ENCODE peak calls at places on chromosome 19, in five cellular contexts. O is heart left ventricle, X is suprapubic skin, K is lower leg skin, M is activated B cell treated with CpG ODN at 0.5 μM for 24 hours. U is an unnamed sample.
A peak's percentile ranks its signal among the peaks of the same experiment; 100 is the strongest.

GRCh38 chr19:45362291-45362690 is 8.1 kb downstream of the ERCC2 start:
- DNase-seq in K (no peak), O (no peak), M (no peak), X (no peak), U (no peak)

GRCh38 chr19:17718467-17718987 is 753 bp upstream of the MAP1S start:
- DNase-seq in O (no peak), K (no peak), M (no peak), X (no peak), U (no peak)

GRCh38 chr19:6740589-6741348 is 1.3 kb downstream of the TRIP10 start:
- DNase-seq in X (no peak), K (peak; percentile 46), M (peak; percentile 56), O (peak; percentile 81), U (no peak)

GRCh38 chr19:6378036-6378435 is 2.3 kb upstream of the PSPN start:
- DNase-seq in X (no peak), K (no peak), O (no peak), M (no peak), U (no peak)

GRCh38 chr19:55117063-55117635 is 288 bp downstream of the PPP1R12C start:
- DNase-seq in K (no peak), M (peak; percentile 32), O (peak; percentile 46), X (no peak), U (no peak)

GRCh38 chr19:29941828-29942403 is at the start of gene URI1:
- DNase-seq in K (peak; percentile 85), M (peak; percentile 99), X (peak; percentile 91), O (peak; percentile 90), U (peak; percentile 77)

GRCh38 chr19:7870571-7871279 is 3.5 kb downstream of the PRR36 start:
- DNase-seq in K (peak; percentile 55), M (no peak), O (peak; percentile 48), X (no peak), U (no peak)

GRCh38 chr19:41426952-41427646 is at the start of gene B3GNT8:
- DNase-seq in K (peak; percentile 79), M (no peak), O (peak; percentile 92), X (peak; percentile 92), U (peak; percentile 73)

GRCh38 chr19:42114412-42114811 is 17.8 kb downstream of the POU2F2 start:
- DNase-seq in K (no peak), M (peak; percentile 64), O (no peak), X (no peak), U (no peak)

GRCh38 chr19:44176590-44176989 is 11.7 kb downstream of the ZNF226 start:
- DNase-seq in X (no peak), K (no peak), M (no peak), O (no peak), U (no peak)

GRCh38 chr19:7355151-7355845 is 6.6 kb downstream of the ARHGEF18 start:
- DNase-seq in M (no peak), O (no peak), X (no peak), K (no peak), U (no peak)

GRCh38 chr19:10431943-10432735 is 11.8 kb downstream of the PDE4A start:
- DNase-seq in X (peak; percentile 88), O (peak; percentile 73), M (peak; percentile 73), K (no peak), U (peak; percentile 80)

GRCh38 chr19:41366089-41366488 is 2.1 kb upstream of the B9D2 start:
- DNase-seq in M (no peak), K (no peak), X (no peak), O (no peak), U (no peak)

GRCh38 chr19:33261511-33262192 is 36.0 kb upstream of the SLC7A10 start:
- DNase-seq in M (no peak), O (no peak), K (no peak), X (no peak), U (no peak)

GRCh38 chr19:29529646-29530548 is 4.1 kb downstream of the VSTM2B start:
- DNase-seq in X (no peak), K (no peak), M (no peak), O (peak; percentile 20), U (no peak)

GRCh38 chr19:19997656-19998268 is 41.5 kb downstream of the ZNF682 start:
- DNase-seq in O (no peak), X (no peak), M (peak; percentile 29), K (no peak), U (no peak)

GRCh38 chr19:47498561-47498960 is 14.5 kb upstream of the KPTN start:
- DNase-seq in O (no peak), K (no peak), M (no peak), X (no peak), U (no peak)

GRCh38 chr19:21398851-21399250 is 1.9 kb downstream of the ZNF493 start:
- DNase-seq in K (no peak), M (no peak), X (no peak), O (no peak), U (no peak)

GRCh38 chr19:17766543-17767131 is 15.4 kb downstream of the FCHO1 start:
- DNase-seq in X (peak; percentile 90), M (peak; percentile 57), O (peak; percentile 80), K (peak; percentile 63), U (peak; percentile 87)

GRCh38 chr19:33339016-33339749 is 34.3 kb upstream of the CEBPG start:
- DNase-seq in M (no peak), O (no peak), K (no peak), X (no peak), U (no peak)

GRCh38 chr19:6679139-6679538 is 9.2 kb upstream of the TNFSF14 start:
- DNase-seq in M (no peak), K (no peak), O (no peak), X (no peak), U (no peak)

GRCh38 chr19:42023121-42023942 is 29.3 kb upstream of the ATP1A3 start:
- DNase-seq in X (no peak), M (no peak), O (no peak), K (no peak), U (no peak)

GRCh38 chr19:16319466-16319865 is 5.2 kb upstream of the KLF2 start:
- DNase-seq in X (no peak), M (no peak), O (peak; percentile 63), K (no peak), U (no peak)

GRCh38 chr19:7391218-7391670 is 42.5 kb downstream of the ARHGEF18 start:
- DNase-seq in X (no peak), M (no peak), K (no peak), O (no peak), U (no peak)

GRCh38 chr19:16382775-16383543 is 58.3 kb downstream of the KLF2 start:
- DNase-seq in K (peak; percentile 84), X (no peak), M (peak; percentile 63), O (peak; percentile 90), U (peak; percentile 56)

DNA sequence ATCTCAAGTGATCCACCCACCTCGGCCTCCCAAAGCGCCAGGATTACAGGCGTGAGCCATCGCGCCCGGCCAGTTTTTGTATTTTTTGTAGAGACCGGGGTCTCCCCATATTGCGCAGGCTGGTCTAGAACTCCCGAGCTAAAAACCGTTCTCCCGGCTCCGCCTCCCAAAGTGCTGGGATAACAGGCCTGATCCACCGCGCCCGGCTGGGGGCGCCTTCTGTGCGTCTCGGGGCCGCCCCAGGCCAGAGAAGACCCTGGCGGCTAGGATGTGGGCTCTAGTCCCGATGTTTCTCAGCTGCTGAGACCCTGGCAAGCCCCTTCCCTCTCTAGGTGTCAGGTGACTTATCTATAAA is 3.6 kb downstream of the ARHGAP45 start:
- DNase-seq in X (no peak), K (no peak), M (no peak), O (no peak), U (no peak)
- TF ChIP-seq CTCF in X (no peak), K (no peak), M (no peak), O (no peak), U (no peak)

DNA sequence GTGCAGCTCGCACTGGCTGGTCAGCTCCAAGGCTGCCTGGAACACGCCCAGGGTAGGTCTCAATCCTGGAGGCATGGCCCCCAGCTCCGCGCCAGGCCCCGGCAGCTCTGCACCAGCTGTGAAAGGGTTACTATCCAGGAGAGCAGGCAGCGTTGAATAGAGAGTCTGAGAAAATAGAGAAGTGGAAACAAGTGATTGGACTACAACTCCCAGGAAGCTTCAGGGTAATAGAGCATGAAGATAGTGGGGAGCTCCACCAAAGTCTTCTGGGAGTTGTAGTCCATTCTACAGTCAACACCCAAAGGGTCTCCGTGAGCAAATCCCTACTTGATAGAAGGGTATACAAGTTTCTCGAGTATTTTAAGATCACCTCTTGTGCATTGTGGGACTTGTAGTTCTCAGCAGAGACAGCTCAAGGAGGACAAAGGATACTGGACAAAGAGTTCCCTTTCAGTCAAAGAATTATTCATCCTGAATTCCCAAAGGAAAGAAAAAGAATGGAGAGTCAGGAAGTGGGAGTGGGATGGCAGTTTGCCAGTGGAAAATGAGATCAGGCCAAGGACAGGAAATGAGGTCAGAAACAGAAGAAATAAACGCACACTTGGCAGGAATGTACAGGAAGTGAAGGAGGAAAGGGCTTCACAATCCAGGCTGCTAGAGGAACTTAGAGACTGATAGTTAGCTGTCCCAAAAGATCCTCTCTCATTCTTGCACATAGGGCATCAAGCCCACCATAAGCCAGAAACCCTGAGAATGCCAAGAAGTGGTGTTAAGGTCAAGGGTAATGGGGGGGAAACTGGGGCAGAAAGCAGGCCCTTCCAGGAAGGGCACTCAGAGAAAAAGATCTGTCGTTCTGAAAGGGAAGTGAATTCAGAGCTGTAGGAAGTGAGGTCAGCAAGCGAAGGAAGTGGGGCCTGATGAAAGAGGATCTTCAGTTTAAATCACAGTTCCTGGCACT is 5.5 kb upstream of the MAMSTR start:
- DNase-seq in X (no peak), O (peak; percentile 83), M (no peak), K (peak; percentile 61), U (no peak)
- TF ChIP-seq CTCF in X (no peak), O (no peak), M (no peak), K (no peak), U (no peak)

GRCh38 chr19:3274245-3275067 is 50.0 kb downstream of the CELF5 start:
- DNase-seq in K (no peak), M (no peak), O (no peak), X (no peak), U (no peak)
- TF ChIP-seq CTCF in K (no peak), M (no peak), O (no peak), X (no peak), U (no peak)

GRCh38 chr19:15299568-15300409 is 32.5 kb downstream of the BRD4 start:
- DNase-seq in X (no peak), O (no peak), M (no peak), K (no peak), U (no peak)

GRCh38 chr19:15298847-15299567 is 33.3 kb downstream of the BRD4 start:
- DNase-seq in K (no peak), M (no peak), O (no peak), X (no peak), U (no peak)

GRCh38 chr19:15296353-15296752 is 36.0 kb downstream of the BRD4 start:
- DNase-seq in O (peak; percentile 76), X (no peak), M (no peak), K (no peak), U (no peak)

GRCh38 chr19:15296841-15297415 is 35.4 kb downstream of the BRD4 start:
- DNase-seq in K (no peak), M (no peak), O (no peak), X (no peak), U (no peak)

DNA sequence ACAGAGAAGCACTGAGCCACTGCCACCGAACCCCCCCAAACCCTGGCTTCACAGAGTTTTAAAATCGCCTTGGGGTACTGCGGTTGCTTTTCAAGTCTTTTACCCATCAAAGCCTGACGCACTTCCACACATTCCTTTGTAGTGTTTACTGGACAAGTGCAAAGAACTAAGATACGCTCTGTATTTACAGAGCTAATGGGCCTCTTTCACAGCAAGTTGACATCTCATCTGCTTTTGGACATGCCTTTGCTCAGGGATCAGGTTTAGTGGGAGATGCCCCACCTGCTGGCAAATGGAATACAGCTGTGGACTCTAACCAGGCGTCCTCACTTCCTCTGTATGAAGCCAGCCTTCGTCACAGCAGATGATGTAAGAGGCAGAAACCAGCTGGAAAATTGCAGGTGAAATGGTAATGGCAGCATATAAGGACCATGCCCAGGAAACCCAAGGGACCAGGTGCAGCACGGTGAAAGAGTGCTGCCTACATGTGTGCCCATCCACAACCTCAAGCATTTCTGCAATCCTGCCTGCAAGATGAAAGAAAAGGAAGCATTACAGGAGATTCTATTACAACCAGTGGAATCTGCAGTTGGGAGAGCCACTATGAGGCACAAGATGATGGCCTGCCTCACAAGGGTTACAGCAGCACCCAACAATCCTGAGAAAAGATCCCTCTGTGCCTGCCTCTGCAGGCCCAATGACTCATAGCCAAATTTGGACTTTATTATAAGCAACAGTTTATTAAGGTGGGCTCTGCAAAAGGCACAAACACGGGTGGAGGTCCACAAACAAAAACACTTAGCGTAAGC is 34.7 kb downstream of the BRD4 start:
- DNase-seq in M (no peak), O (no peak), X (no peak), K (no peak), U (no peak)
- TF ChIP-seq CTCF in M (no peak), O (no peak), X (no peak), K (no peak), U (no peak)

U was measured in CD14-positive monocyte.